ENCODE peak calls at places on chromosomes 5 and 9, in four cellular contexts. T is PC-3; O is A549; Z is CD8-positive, alpha-beta memory T cell. N is an unnamed sample.
A peak's percentile ranks its signal among the peaks of the same experiment; 100 is the strongest.

GRCh38 chr9:134891016-134891589 is 10.5 kb downstream of the FCN2 start:
- DNase-seq in T (no peak), O (no peak), Z (no peak), N (no peak)

GRCh38 chr9:84173961-84174360 is 166.6 kb downstream of the SLC28A3 start:
- DNase-seq in T (no peak), O (no peak), Z (no peak), N (no peak)

GRCh38 chr5:14458414-14458813 is 123.2 kb upstream of the OTULINL start:
- DNase-seq in T (no peak), O (no peak), Z (no peak), N (no peak)

GRCh38 chr9:27033815-27034403 is 28.4 kb upstream of the LRRC19 start:
- DNase-seq in T (peak; percentile 78), O (peak; percentile 59), Z (peak; percentile 9), N (peak; percentile 70)

GRCh38 chr5:78964889-78965288 is 20.2 kb downstream of the ARSB start:
- DNase-seq in T (peak; percentile 64), O (peak; percentile 38), Z (no peak), N (peak; percentile 59)

GRCh38 chr9:76996700-76997099 is 22.8 kb upstream of the FOXB2 start:
- DNase-seq in T (peak; percentile 18), O (no peak), Z (no peak), N (peak; percentile 28)

GRCh38 chr9:107975426-107976010 is 485.9 kb upstream of the KLF4 start:
- DNase-seq in T (no peak), O (no peak), Z (no peak), N (no peak)

GRCh38 chr9:129487658-129488483 is 133.0 kb downstream of the C9orf50 start:
- DNase-seq in T (no peak), O (no peak), Z (peak; percentile 16), N (peak; percentile 70)

GRCh38 chr5:62327138-62327537 is 21.1 kb downstream of the KIF2A start:
- DNase-seq in T (no peak), O (no peak), Z (no peak), N (no peak)

GRCh38 chr5:1874820-1875219 is 7.9 kb downstream of the IRX4 start:
- DNase-seq in T (no peak), O (no peak), Z (no peak), N (no peak)

GRCh38 chr5:55899344-55899743 is 48.2 kb downstream of the IL31RA start:
- DNase-seq in T (peak; percentile 51), O (no peak), Z (no peak), N (peak; percentile 36)

GRCh38 chr5:77867914-77868313 is 91.8 kb upstream of the TBCA start:
- DNase-seq in T (no peak), O (no peak), Z (no peak), N (no peak)

GRCh38 chr5:135042595-135042994 is 8.6 kb upstream of the PITX1 start:
- DNase-seq in T (no peak), O (no peak), Z (no peak), N (no peak)

GRCh38 chr5:74798977-74799911 is 32.2 kb downstream of the NSA2 start:
- DNase-seq in T (peak; percentile 30), O (no peak), Z (no peak), N (no peak)

GRCh38 chr5:106940986-106941385 is 729.8 kb downstream of the EFNA5 start:
- DNase-seq in T (peak; percentile 85), O (peak; percentile 33), Z (no peak), N (peak; percentile 77)

GRCh38 chr5:35926389-35927051 is 11.9 kb downstream of the CAPSL start:
- DNase-seq in T (peak; percentile 84), O (peak; percentile 43), Z (peak; percentile 48), N (peak; percentile 47)

GRCh38 chr5:54619732-54620582 is 102.4 kb downstream of the SNX18 start:
- DNase-seq in T (peak; percentile 62), O (no peak), Z (no peak), N (no peak)

GRCh38 chr9:105144841-105145240 is 99.6 kb upstream of the SLC44A1 start:
- DNase-seq in T (no peak), O (no peak), Z (no peak), N (no peak)

GRCh38 chr9:14779566-14780022 is 57.1 kb upstream of the CER1 start:
- DNase-seq in T (no peak), O (no peak), Z (no peak), N (no peak)

GRCh38 chr5:154312571-154312970 is 122.0 kb downstream of the GALNT10 start:
- DNase-seq in T (peak; percentile 61), O (no peak), Z (no peak), N (peak; percentile 15)

GRCh38 chr5:23893561-23893960 is 386.2 kb downstream of the PRDM9 start:
- DNase-seq in T (no peak), O (no peak), Z (no peak), N (no peak)

GRCh38 chr9:122158202-122158601 is 1.4 kb downstream of the NDUFA8 start:
- DNase-seq in T (peak; percentile 54), O (peak; percentile 76), Z (no peak), N (peak; percentile 58)

GRCh38 chr5:73215891-73216610 is 43.1 kb downstream of the TMEM174 start:
- DNase-seq in T (peak; percentile 77), O (peak; percentile 87), Z (peak; percentile 56), N (peak; percentile 60)
- H3K4me3 ChIP-seq in T (peak overlapping the region; percentile 68), O (peak overlapping the region; percentile 47), Z (peak overlapping the region; percentile 20), N (peak overlapping the region; percentile 52)

GRCh38 chr5:139644001-139644456 is 4.1 kb upstream of the CXXC5 start:
- DNase-seq in T (no peak), O (no peak), Z (no peak), N (no peak)
- H3K27ac ChIP-seq in T (peak overlapping the region; percentile 57), O (peak overlapping the region; percentile 85), Z (no peak overlapping the region), N (no peak overlapping the region)

DNA sequence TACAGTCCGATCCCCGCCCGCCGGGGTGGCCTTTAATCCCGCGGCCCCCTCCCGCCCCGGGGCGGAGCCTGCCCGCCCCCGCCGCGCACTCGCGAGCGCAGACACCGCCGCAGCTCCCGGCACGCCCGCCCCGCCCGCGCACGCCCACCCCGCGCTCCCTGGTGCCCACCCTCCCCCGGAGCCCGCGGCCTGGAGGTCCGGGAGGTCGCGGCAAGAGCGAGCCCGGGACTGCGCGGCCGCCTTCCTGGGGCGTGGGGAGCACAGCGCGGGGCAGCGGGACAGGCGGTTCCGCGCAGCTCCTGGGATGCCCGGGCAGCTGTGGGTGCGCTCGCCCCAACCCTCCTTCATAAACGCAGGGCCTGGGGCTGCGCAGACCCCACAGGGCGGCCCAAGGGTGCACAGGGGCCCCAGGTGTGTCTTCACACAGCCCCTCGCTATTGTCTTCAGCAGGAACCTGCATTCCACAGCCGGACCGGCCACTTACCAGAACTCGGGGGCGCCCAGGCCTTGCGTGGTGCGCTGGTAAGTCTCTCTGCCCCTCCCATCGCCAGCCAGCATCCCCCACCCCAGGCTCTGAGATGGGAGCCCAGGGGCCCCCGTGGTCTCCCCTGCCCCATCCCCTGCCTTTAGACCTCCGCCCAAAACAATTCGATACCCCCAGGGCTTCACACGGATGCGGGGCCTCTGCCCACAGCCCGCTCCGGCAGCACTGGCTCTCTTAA is at the start of gene SLC9A3:
- DNase-seq in T (no peak), O (no peak), Z (no peak), N (no peak)
- H3K4me3 ChIP-seq in T (no peak within 1 kb of the TSS), O (peak within 1 kb of the TSS; percentile 44), Z (no peak within 1 kb of the TSS), N (no peak within 1 kb of the TSS)

GRCh38 chr9:4116708-4117460 is 183.0 kb downstream of the GLIS3 start:
- DNase-seq in T (no peak), O (no peak), Z (no peak), N (no peak)
- H3K27ac ChIP-seq in T (no peak overlapping the region), O (no peak overlapping the region), Z (no peak overlapping the region), N (no peak overlapping the region)

GRCh38 chr5:116452774-116453368 is 121.8 kb downstream of the SEMA6A start:
- DNase-seq in T (no peak), O (no peak), Z (no peak), N (no peak)

GRCh38 chr5:116451905-116452450 is 122.6 kb downstream of the SEMA6A start:
- DNase-seq in T (no peak), O (no peak), Z (no peak), N (no peak)

GRCh38 chr5:116455061-116455460 is 119.6 kb downstream of the SEMA6A start:
- DNase-seq in T (no peak), O (no peak), Z (no peak), N (peak; percentile 64)

GRCh38 chr5:116454417-116454927 is 120.2 kb downstream of the SEMA6A start:
- DNase-seq in T (no peak), O (no peak), Z (no peak), N (peak; percentile 83)

DNA sequence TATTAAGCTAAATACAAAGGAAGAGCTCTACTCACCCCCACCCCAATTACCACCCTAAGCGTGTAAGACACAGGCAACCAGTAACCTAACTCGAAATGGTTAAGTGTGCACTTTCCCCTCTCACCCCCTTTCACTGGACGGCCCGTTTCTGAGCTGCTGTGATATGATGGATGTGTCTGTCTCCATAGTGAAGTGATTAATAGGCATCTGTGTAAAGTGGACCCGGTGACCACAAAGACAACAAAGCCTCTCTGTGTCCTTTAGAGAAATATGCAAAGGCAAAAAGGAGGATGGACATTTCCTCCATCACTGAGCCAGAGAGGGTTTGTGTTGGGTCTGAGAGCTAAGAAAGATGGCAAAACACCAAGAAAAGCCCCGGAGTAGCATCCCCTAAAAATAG is 120.7 kb downstream of the SEMA6A start:
- DNase-seq in T (no peak), O (no peak), Z (no peak), N (peak; percentile 80)
- H3K4me3 ChIP-seq in T (no peak overlapping the region), O (no peak overlapping the region), Z (no peak overlapping the region), N (no peak overlapping the region)

DNA sequence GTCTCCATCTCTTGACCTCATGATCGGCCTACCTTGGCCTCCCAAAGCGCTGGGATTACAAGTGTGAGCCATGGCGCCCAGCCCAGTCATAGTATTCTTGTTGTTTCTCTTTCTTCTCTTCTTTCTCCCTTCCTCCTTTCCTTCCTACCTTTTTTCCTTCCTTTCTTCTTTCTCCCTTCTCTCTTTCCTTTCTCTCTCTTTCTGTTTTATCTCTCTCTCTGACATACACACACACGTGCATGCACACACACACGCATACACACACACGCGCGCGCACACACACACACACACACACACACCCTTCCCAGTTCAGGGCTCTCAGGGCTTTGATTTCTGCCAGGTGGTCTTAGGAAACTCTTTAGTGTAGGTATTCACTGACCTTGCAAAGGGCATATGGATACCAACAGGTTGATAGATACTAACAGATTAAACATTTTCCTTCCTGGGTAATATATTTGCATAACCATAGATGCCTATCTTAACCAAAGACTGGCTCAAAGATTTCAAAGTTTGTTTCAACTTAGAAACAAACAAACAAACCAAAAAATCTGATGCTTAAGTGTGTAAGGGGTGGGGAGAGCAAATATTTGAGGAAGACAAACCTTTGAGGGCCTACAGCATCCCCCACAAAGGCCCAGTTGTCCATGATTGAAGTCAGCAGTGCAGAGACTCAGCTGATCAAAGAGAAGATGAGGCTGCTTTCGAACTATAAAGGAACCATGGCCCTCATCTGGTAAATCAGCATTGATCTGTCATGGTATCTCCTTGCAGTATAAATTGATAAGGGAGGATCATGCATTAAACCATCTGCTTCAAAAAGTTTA is 288.2 kb upstream of the SEMA6A start:
- DNase-seq in T (no peak), O (no peak), Z (no peak), N (no peak)
- H3K27ac ChIP-seq in T (no peak overlapping the region), O (no peak overlapping the region), Z (no peak overlapping the region), N (no peak overlapping the region)